ENCODE peak calls at places on chromosome 11, in six cellular contexts. V, I, A, Q, K and H are unnamed samples.

GRCh38 chr11:130786586-130786985 is 129.7 kb downstream of the SNX19 start:
- DNase-seq in V (no peak), I (no peak), A (no peak), Q (no peak), K (no peak), H (no peak)

GRCh38 chr11:19769820-19770219 is 57.2 kb downstream of the NAV2 start:
- DNase-seq in V (peak), I (no peak), A (peak), Q (no peak), K (no peak), H (peak)

GRCh38 chr11:69941546-69942332 is 122.5 kb upstream of the FGF3 start:
- DNase-seq in V (no peak), I (no peak), A (no peak), Q (peak), K (no peak), H (no peak)

GRCh38 chr11:48172818-48173609 is 43.6 kb upstream of the OR4B1 start:
- DNase-seq in V (peak), I (peak), A (peak), Q (peak), K (peak), H (no peak)

GRCh38 chr11:120581317-120581716 is 69.8 kb downstream of the GRIK4 start:
- DNase-seq in V (no peak), I (no peak), A (no peak), Q (no peak), K (no peak), H (no peak)

GRCh38 chr11:44286268-44286880 is 23.6 kb downstream of the ALX4 start:
- DNase-seq in V (peak), I (peak), A (peak), Q (peak), K (peak), H (no peak)

GRCh38 chr11:104570088-104570701 is 328.1 kb downstream of the CASP12 start:
- DNase-seq in V (no peak), I (no peak), A (peak), Q (no peak), K (no peak), H (peak)

GRCh38 chr11:79925570-79925969 is 484.7 kb upstream of the TENM4 start:
- DNase-seq in V (no peak), I (no peak), A (no peak), Q (no peak), K (no peak), H (no peak)

GRCh38 chr11:42175203-42175602 is 715.8 kb upstream of the LRRC4C start:
- DNase-seq in V (peak), I (no peak), A (peak), Q (no peak), K (no peak), H (no peak)

GRCh38 chr11:83759148-83759547 is 473.0 kb upstream of the CCDC90B start:
- DNase-seq in V (no peak), I (no peak), A (no peak), Q (no peak), K (no peak), H (no peak)

GRCh38 chr11:112925516-112926310 is 35.5 kb upstream of the NCAM1 start:
- DNase-seq in V (no peak), I (no peak), A (no peak), Q (no peak), K (no peak), H (no peak)

GRCh38 chr11:65710424-65710823 is 1.6 kb upstream of the KAT5 start:
- DNase-seq in V (peak), I (no peak), A (no peak), Q (no peak), K (no peak), H (no peak)

GRCh38 chr11:65411681-65412070 is 10.9 kb upstream of the NEAT1 start:
- DNase-seq in V (no peak), I (no peak), A (no peak), Q (no peak), K (no peak), H (no peak)

GRCh38 chr11:36105743-36106581 is 162.1 kb downstream of the LDLRAD3 start:
- DNase-seq in V (no peak), I (no peak), A (no peak), Q (no peak), K (no peak), H (no peak)

GRCh38 chr11:134439181-134439580 is 27.1 kb upstream of the B3GAT1 start:
- DNase-seq in V (no peak), I (no peak), A (no peak), Q (no peak), K (no peak), H (no peak)

GRCh38 chr11:11611381-11611780 is 10.4 kb downstream of the GALNT18 start:
- DNase-seq in V (no peak), I (no peak), A (no peak), Q (no peak), K (no peak), H (no peak)

GRCh38 chr11:64053699-64054098 is 18.0 kb downstream of the FLRT1 start:
- DNase-seq in V (no peak), I (no peak), A (no peak), Q (no peak), K (no peak), H (no peak)

GRCh38 chr11:65209711-65210360 is 28.1 kb downstream of the CAPN1 start:
- DNase-seq in V (no peak), I (no peak), A (no peak), Q (no peak), K (no peak), H (no peak)

GRCh38 chr11:57497303-57498247 is 17.9 kb downstream of the SLC43A1 start:
- DNase-seq in V (no peak), I (no peak), A (no peak), Q (no peak), K (no peak), H (no peak)

GRCh38 chr11:101436511-101437142 is 147.2 kb downstream of the TRPC6 start:
- DNase-seq in V (peak), I (peak), A (peak), Q (peak), K (peak), H (no peak)

GRCh38 chr11:110711776-110712642 is at the start of gene ARHGAP20:
- DNase-seq in V (peak), I (peak), A (peak), Q (peak), K (peak), H (no peak)

GRCh38 chr11:67287355-67288197 is 1.5 kb upstream of the ANKRD13D start:
- DNase-seq in V (no peak), I (no peak), A (no peak), Q (peak), K (no peak), H (no peak)

GRCh38 chr11:121553806-121554205 is 101.0 kb upstream of the SORL1-AS1 start:
- DNase-seq in V (no peak), I (peak), A (peak), Q (peak), K (no peak), H (no peak)